ENCODE peak calls at places on chromosomes 7 and 10, in four cellular contexts. N is astrocyte, K is HCT116, U is testis. C is an unnamed sample.

GRCh38 chr10:88042162-88043100 is 179.0 kb downstream of the PTEN start:
- DNase-seq in K (no peak), N (peak; percentile 83), U (peak; percentile 41), C (peak; percentile 80)

GRCh38 chr10:12067336-12067735 is 1.4 kb upstream of the DHTKD1 start:
- DNase-seq in K (no peak), U (no peak), N (peak; percentile 93), C (no peak)

GRCh38 chr10:15236340-15236739 is 67.8 kb upstream of the NMT2 start:
- DNase-seq in U (no peak), N (peak; percentile 15), K (no peak), C (no peak)

GRCh38 chr10:28939352-28940157 is 262.2 kb downstream of the BAMBI start:
- DNase-seq in K (no peak), U (peak; percentile 38), N (peak; percentile 77), C (peak; percentile 98)

GRCh38 chr10:77328272-77328816 is 309.3 kb downstream of the KCNMA1 start:
- DNase-seq in N (no peak), K (no peak), U (peak; percentile 36), C (peak; percentile 86)

GRCh38 chr7:7693881-7694280 is 24.5 kb downstream of the RPA3 start:
- DNase-seq in N (peak; percentile 91), K (peak; percentile 51), U (no peak), C (no peak)

GRCh38 chr10:91652364-91652763 is 19.5 kb upstream of the PPP1R3C start:
- DNase-seq in K (peak; percentile 86), U (no peak), N (peak; percentile 100), C (no peak)

GRCh38 chr7:15515201-15515777 is 46.5 kb downstream of the AGMO start:
- DNase-seq in K (no peak), U (no peak), N (peak; percentile 1), C (peak; percentile 19)

GRCh38 chr10:100838986-100839385 is 73.8 kb upstream of the SLF2 start:
- DNase-seq in N (no peak), U (no peak), K (no peak), C (no peak)

GRCh38 chr10:50310560-50311174 is 59.4 kb upstream of the ASAH2 start:
- DNase-seq in N (no peak), K (peak; percentile 18), U (no peak), C (peak; percentile 15)

GRCh38 chr7:318476-319266 is 28.7 kb downstream of the FOXL3 start:
- DNase-seq in N (no peak), U (no peak), K (no peak), C (no peak)

GRCh38 chr7:159098424-159098786 is 46.3 kb downstream of the VIPR2 start:
- DNase-seq in K (no peak), U (no peak), N (no peak), C (no peak)

GRCh38 chr10:16310440-16310839 is 126.4 kb upstream of the PTER start:
- DNase-seq in N (no peak), K (no peak), U (no peak), C (no peak)

GRCh38 chr7:32059289-32060045 is 10.7 kb downstream of the PDE1C start:
- DNase-seq in N (peak; percentile 83), K (no peak), U (no peak), C (peak; percentile 10)

GRCh38 chr7:158070222-158070920 is 517.3 kb downstream of the PTPRN2 start:
- DNase-seq in N (no peak), K (no peak), U (no peak), C (no peak)

GRCh38 chr7:48255046-48255445 is 83.8 kb downstream of the ABCA13 start:
- DNase-seq in K (no peak), U (no peak), N (peak; percentile 90), C (peak; percentile 75)

GRCh38 chr7:157090485-157091165 is 48.1 kb upstream of the UBE3C start:
- DNase-seq in U (no peak), N (no peak), K (no peak), C (no peak)

GRCh38 chr7:157652161-157652953 is 315.6 kb downstream of the DNAJB6 start:
- DNase-seq in N (no peak), U (no peak), K (no peak), C (no peak)

GRCh38 chr10:90958781-90959180 is 37.9 kb upstream of the ANKRD1 start:
- DNase-seq in N (no peak), U (no peak), K (no peak), C (no peak)

GRCh38 chr7:33854178-33854577 is 51.2 kb upstream of the BMPER start:
- DNase-seq in K (no peak), U (no peak), N (peak; percentile 92), C (peak; percentile 52)

GRCh38 chr7:47782792-47783191 is 165.5 kb downstream of the PKD1L1 start:
- DNase-seq in U (no peak), N (no peak), K (no peak), C (no peak)

GRCh38 chr10:101062231-101063161 is 707 bp downstream of the KAZALD1 start:
- DNase-seq in U (peak; percentile 46), N (no peak), K (no peak), C (peak; percentile 59)

GRCh38 chr10:35438718-35439117 is 102.4 kb downstream of the CCNY start:
- DNase-seq in K (no peak), N (no peak), U (no peak), C (no peak)

GRCh38 chr10:128078136-128078969 is 47.9 kb downstream of the MKI67 start:
- DNase-seq in K (peak; percentile 28), U (no peak), N (no peak), C (peak; percentile 49)

GRCh38 chr10:130065251-130065650 is 45.4 kb downstream of the C10orf143 start:
- DNase-seq in U (no peak), N (no peak), K (no peak), C (no peak)

GRCh38 chr7:149420006-149420405 is 40.9 kb downstream of the ZNF777 start:
- DNase-seq in K (no peak), U (no peak), N (no peak), C (no peak)

GRCh38 chr7:149427096-149427680 is 33.7 kb downstream of the ZNF777 start:
- DNase-seq in N (no peak), K (no peak), U (no peak), C (no peak)

GRCh38 chr7:149422914-149423285 is 38.0 kb downstream of the ZNF777 start:
- DNase-seq in N (no peak), U (peak; percentile 19), K (no peak), C (no peak)

GRCh38 chr7:149423441-149423970 is 37.4 kb downstream of the ZNF777 start:
- DNase-seq in K (no peak), U (peak; percentile 55), N (no peak), C (no peak)

DNA sequence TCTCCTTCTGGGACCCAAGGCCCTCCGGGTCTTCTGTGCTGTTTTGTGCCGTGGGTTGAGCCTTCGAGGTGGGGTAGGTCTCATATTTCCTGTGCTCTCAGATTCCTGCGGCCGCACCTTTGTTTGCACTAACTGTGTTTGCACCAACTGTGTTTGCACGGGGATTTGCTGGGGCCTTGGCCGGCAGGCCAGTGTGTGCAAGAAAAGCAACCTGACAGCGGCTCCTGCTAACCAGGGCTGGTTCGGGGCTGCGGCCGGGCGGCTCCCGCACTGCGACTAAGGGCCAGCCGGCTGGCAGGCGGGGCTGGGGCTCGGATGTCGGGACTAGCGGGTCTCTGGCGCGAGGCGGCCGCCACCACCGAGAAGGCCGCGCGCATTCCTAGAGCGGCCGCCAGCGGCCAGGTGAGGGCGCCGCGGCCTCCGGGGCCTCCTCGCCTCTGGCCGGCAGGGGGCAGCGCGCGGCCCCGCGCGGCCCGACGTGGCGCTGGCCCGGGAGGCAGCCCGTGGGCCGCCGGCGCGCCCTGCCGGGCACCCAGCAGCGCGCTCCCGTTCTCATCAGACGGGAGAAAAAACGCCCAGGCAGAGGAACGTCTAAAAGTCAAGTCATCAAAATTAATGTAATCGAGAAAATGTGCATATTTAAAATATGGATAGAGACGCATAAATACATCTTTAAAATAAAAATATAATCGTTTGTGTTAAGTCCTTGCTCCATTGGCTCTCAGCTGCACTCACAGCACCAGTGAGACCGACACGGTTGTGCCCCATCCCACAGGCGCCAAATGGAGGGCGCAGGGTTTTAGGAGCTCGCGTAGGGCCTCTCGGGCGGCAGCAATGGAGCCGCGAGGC is 38.6 kb downstream of the ZNF777 start:
- DNase-seq in N (peak; percentile 36), K (peak; percentile 53), U (peak; percentile 60), C (peak; percentile 84)
- TF ChIP-seq CTCF in N (peak; percentile 27), K (peak; percentile 91), U (peak; percentile 92), C (peak; percentile 53)

GRCh38 chr7:5393328-5393727 is 30.3 kb downstream of the TNRC18 start:
- DNase-seq in U (no peak), K (no peak), N (no peak), C (no peak)
- H3K36me3 ChIP-seq in U (no peaks in the 10 kb centered on the region), K (peaks cover 20% of the 10 kb centered on the region), N (no peaks in the 10 kb centered on the region), C (peaks cover 3% of the 10 kb centered on the region)

GRCh38 chr10:37991655-37992054 is 15.2 kb upstream of the ZNF25 start:
- DNase-seq in U (no peak), N (no peak), K (no peak), C (no peak)

DNA sequence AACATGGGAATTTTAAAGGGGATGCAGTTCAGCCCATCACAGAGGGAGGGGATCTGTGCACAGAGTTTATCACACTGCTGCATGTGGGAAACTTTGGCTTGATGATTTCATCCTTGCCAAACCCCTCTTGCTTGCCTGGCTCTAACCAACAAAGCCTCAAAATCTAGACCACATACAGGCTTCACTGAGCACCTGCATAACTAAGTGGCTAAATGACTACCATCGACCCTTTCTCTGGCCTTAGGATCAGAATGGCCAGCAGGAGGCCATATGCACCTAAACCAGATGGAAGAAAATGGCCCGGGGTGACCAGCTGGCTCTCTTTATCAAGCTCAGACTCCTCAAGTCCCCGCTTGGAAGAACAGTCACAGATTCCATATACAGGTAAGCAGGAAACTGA is 15.6 kb upstream of the ZNF25 start:
- DNase-seq in U (no peak), K (no peak), N (no peak), C (no peak)
- TF ChIP-seq CTCF in U (no peak), K (no peak), N (no peak), C (no peak)

GRCh38 chr10:80172896-80173295 is 32.4 kb downstream of the ANXA11 start:
- DNase-seq in U (no peak), K (no peak), N (no peak), C (no peak)
- H3K36me3 ChIP-seq in U (no peaks in the 10 kb centered on the region), K (peaks cover 19% of the 10 kb centered on the region), N (peaks cover 6% of the 10 kb centered on the region), C (no peaks in the 10 kb centered on the region)

DNA sequence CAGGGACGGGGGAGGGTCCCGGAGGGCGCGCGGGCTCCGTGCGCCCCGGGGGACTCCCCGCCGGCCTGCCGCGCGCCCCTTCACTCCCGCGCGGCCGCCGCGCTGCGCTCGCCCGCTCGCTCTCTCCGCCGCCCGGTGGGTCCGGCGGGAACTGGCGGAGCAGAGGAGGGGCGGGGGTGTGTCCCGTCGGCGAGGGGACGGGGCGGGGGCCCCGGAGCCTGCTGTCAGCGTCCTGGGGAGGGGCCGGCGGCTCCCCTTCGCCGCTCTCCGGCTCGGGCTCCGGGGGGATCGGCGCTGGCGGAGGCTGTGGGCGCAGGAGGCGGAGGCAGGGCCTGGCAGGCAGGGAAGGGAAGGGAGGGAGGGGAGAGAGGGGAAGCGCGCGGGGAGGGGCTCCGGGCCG is at the start of gene SH3PXD2A:
- DNase-seq in N (no peak), U (no peak), K (no peak), C (peak; percentile 87)
- TF ChIP-seq CTCF in N (no peak), U (peak; percentile 15), K (no peak), C (no peak)

GRCh38 chr10:30773501-30773900 is 143.9 kb upstream of the LYZL2 start:
- DNase-seq in K (no peak), U (no peak), N (no peak), C (no peak)

GRCh38 chr10:30770816-30771215 is 141.3 kb upstream of the LYZL2 start:
- DNase-seq in U (no peak), N (no peak), K (no peak), C (no peak)

GRCh38 chr10:30775779-30776591 is 146.4 kb upstream of the LYZL2 start:
- DNase-seq in U (no peak), K (no peak), N (peak; percentile 82), C (no peak)

GRCh38 chr10:30770229-30770628 is 140.7 kb upstream of the LYZL2 start:
- DNase-seq in K (no peak), N (no peak), U (no peak), C (no peak)

GRCh38 chr10:30774281-30774680 is 144.7 kb upstream of the LYZL2 start:
- DNase-seq in K (no peak), U (no peak), N (no peak), C (no peak)
- H3K36me3 ChIP-seq in K (no peaks in the 10 kb centered on the region), U (no peaks in the 10 kb centered on the region), N (no peaks in the 10 kb centered on the region), C (no peaks in the 10 kb centered on the region)